ENCODE peak calls at places on chromosomes 6 and 20, in ten cellular contexts. R, I, B, Y, S, A, O, U, E and L are unnamed samples.

GRCh38 chr20:22288957-22289356 is 295.4 kb downstream of the FOXA2 start:
- DNase-seq in R (no peak), I (no peak), B (no peak), Y (no peak), S (no peak), A (no peak), O (no peak), U (no peak), E (no peak), L (no peak)

GRCh38 chr20:59010995-59011873 is 4.2 kb upstream of the CTSZ start:
- DNase-seq in R (no peak), I (no peak), B (peak), Y (no peak), S (no peak), A (no peak), O (peak), U (peak), E (peak), L (peak)

GRCh38 chr6:127641905-127642304 is 64.9 kb downstream of the C6orf58 start:
- DNase-seq in R (no peak), I (no peak), B (no peak), Y (no peak), S (no peak), A (no peak), O (peak), U (no peak), E (peak), L (peak)

GRCh38 chr20:7773511-7773910 is 166.7 kb downstream of the HAO1 start:
- DNase-seq in R (no peak), I (no peak), B (no peak), Y (no peak), S (no peak), A (no peak), O (no peak), U (no peak), E (no peak), L (no peak)

GRCh38 chr6:93592417-93592816 is 173.1 kb upstream of the EPHA7 start:
- DNase-seq in R (no peak), I (no peak), B (no peak), Y (no peak), S (no peak), A (no peak), O (no peak), U (no peak), E (no peak), L (no peak)

GRCh38 chr6:164344801-164345291 is 930.3 kb downstream of the QKI start:
- DNase-seq in R (peak), I (no peak), B (no peak), Y (no peak), S (no peak), A (no peak), O (no peak), U (no peak), E (peak), L (no peak)

GRCh38 chr6:169250660-169251059 is 3.0 kb downstream of the THBS2 start:
- DNase-seq in R (no peak), I (no peak), B (peak), Y (no peak), S (no peak), A (no peak), O (peak), U (no peak), E (peak), L (peak)

GRCh38 chr6:138986578-138986977 is 1.5 kb downstream of the REPS1 start:
- DNase-seq in R (no peak), I (no peak), B (no peak), Y (no peak), S (no peak), A (no peak), O (peak), U (no peak), E (no peak), L (peak)

GRCh38 chr6:118968416-118968815 is 33.5 kb upstream of the MCM9 start:
- DNase-seq in R (no peak), I (no peak), B (no peak), Y (peak), S (no peak), A (no peak), O (peak), U (no peak), E (peak), L (peak)

GRCh38 chr6:84766796-84767590 is 2.6 kb upstream of the TBX18 start:
- DNase-seq in R (no peak), I (no peak), B (no peak), Y (no peak), S (no peak), A (no peak), O (no peak), U (no peak), E (peak), L (no peak)

GRCh38 chr6:169520104-169520503 is 181.7 kb downstream of the WDR27 start:
- DNase-seq in R (no peak), I (no peak), B (no peak), Y (peak), S (no peak), A (no peak), O (peak), U (no peak), E (no peak), L (peak)

GRCh38 chr6:145977881-145978280 is 13.7 kb upstream of the SHPRH start:
- DNase-seq in R (no peak), I (no peak), B (no peak), Y (no peak), S (no peak), A (no peak), O (no peak), U (no peak), E (no peak), L (no peak)

GRCh38 chr6:167575201-167575696 is 250.4 kb downstream of the TTLL2 start:
- DNase-seq in R (peak), I (no peak), B (no peak), Y (no peak), S (peak), A (peak), O (no peak), U (peak), E (no peak), L (no peak)

GRCh38 chr20:18724788-18725476 is 88.7 kb upstream of the SCP2D1 start:
- DNase-seq in R (no peak), I (no peak), B (no peak), Y (no peak), S (no peak), A (no peak), O (no peak), U (no peak), E (peak), L (no peak)

GRCh38 chr6:157792671-157793070 is 30.4 kb upstream of the SNX9 start:
- DNase-seq in R (no peak), I (no peak), B (no peak), Y (no peak), S (no peak), A (no peak), O (no peak), U (no peak), E (no peak), L (no peak)

GRCh38 chr6:130223508-130223907 is 757 bp upstream of the SAMD3 start:
- DNase-seq in R (no peak), I (no peak), B (no peak), Y (no peak), S (no peak), A (peak), O (no peak), U (peak), E (peak), L (no peak)
- TF ChIP-seq CTCF in R (no peak), I (no peak), B (no peak), Y (no peak), S (no peak), A (no peak), O (no peak), U (no peak), E (peak), L (no peak)

GRCh38 chr20:44809380-44810060 is 826 bp downstream of the RIMS4 start:
- DNase-seq in R (no peak), I (no peak), B (no peak), Y (no peak), S (no peak), A (no peak), O (no peak), U (no peak), E (peak), L (no peak)

GRCh38 chr20:44810061-44810390 is 320 bp downstream of the RIMS4 start:
- DNase-seq in R (no peak), I (no peak), B (no peak), Y (no peak), S (no peak), A (no peak), O (no peak), U (no peak), E (peak), L (no peak)

GRCh38 chr20:44807684-44808056 is 2.7 kb downstream of the RIMS4 start:
- DNase-seq in R (no peak), I (no peak), B (no peak), Y (no peak), S (no peak), A (no peak), O (no peak), U (no peak), E (no peak), L (no peak)

GRCh38 chr20:44811150-44811685 is 872 bp upstream of the RIMS4 start:
- DNase-seq in R (no peak), I (no peak), B (no peak), Y (no peak), S (no peak), A (no peak), O (no peak), U (no peak), E (no peak), L (no peak)

DNA sequence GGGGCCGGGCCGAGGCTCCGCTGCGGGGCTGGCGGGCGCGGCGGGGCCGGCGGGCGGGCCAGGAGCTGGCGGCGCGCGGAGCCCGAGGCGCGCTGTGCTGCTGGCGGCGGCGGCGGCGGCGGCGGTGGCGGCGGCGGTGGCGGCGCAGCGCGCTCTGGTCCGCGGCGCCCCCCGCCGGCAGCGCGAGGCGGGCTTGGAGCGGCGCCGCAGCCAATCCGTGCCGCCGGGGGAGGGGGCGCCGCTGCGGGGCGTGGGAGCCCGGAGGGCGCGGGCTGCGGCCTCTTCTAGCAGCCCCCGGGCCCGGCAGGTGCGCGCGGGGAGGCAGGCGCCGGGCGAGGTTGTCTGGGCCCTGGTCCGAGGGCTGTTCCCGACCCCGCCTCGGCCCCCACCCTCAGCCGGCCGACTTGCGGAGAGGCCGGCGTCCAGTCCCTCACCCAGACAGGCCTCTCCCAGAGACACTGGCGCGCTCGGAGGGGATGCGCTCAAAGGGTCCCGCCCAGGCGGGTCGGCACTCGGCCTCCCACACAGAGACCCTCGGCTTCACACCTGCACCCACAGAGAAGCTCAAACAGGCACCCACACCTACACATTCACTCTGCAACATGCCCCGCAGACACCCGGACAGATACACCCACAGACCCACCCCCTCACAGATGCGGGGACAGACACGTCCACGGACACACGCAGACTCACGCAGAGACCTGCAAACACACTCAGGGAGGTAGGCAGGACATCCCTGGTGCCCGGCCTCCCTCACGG is at the start of gene RIMS4:
- DNase-seq in R (no peak), I (no peak), B (no peak), Y (no peak), S (no peak), A (no peak), O (no peak), U (no peak), E (peak), L (no peak)
- H3K4me3 ChIP-seq in R (no peak), I (peak), B (peak), Y (peak), S (no peak), A (no peak), O (no peak), U (no peak), E (peak), L (no peak)

DNA sequence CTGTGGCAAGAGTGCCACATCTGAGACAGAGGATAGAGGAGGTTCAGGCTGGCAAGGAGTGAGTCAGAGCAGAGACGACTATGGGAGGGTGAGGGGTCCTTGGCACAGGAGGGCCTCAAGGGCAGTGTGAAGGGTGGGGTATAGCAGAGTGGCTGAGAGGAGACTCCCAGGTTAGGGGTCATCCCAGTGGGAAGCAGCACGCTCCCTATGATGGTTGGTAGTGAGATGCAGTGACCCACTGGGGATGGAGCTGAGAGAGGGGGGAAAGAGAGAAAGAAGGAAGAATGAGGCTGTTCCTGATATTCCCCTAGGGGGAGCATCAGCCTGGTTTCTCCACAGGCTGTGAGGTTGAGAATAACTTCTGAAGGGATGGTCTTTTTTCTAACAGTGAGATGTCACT is 97.4 kb downstream of the INSM1 start:
- DNase-seq in R (no peak), I (no peak), B (no peak), Y (no peak), S (no peak), A (no peak), O (no peak), U (no peak), E (peak), L (no peak)
- TF ChIP-seq CTCF in R (peak), I (no peak), B (no peak), Y (peak), S (no peak), A (no peak), O (peak), U (no peak), E (peak), L (peak)

DNA sequence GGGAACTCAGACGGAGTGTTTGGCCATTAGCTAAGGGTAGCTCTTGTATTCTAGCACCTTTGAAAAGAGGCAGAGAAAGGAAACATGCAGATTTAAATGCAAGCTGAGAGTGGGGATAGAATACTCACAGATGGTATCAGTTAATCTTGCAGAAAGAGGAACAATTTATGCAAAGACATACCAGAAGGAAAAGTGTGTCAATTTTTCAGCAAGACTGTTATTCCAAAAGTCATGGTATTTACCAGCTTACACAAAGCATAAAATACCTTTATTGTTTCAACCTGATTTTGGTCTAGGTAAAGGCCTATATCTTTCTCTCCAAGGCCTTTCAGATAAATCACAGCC is 324 bp upstream of the SLC2A12 start:
- DNase-seq in R (no peak), I (no peak), B (no peak), Y (no peak), S (no peak), A (no peak), O (no peak), U (no peak), E (no peak), L (no peak)
- H3K4me3 ChIP-seq in R (peak), I (peak), B (peak), Y (peak), S (no peak), A (peak), O (peak), U (peak), E (peak), L (peak)

GRCh38 chr20:11231742-11232141 is 557.9 kb upstream of the JAG1 start:
- DNase-seq in R (no peak), I (no peak), B (no peak), Y (no peak), S (no peak), A (no peak), O (no peak), U (no peak), E (no peak), L (no peak)
- TF ChIP-seq CTCF in R (no peak), I (no peak), B (no peak), Y (peak), S (no peak), A (no peak), O (no peak), U (no peak), E (no peak), L (no peak)

GRCh38 chr6:15907914-15908518 is 220.9 kb upstream of the MYLIP start:
- DNase-seq in R (no peak), I (no peak), B (peak), Y (peak), S (no peak), A (no peak), O (no peak), U (no peak), E (peak), L (no peak)
- H3K4me3 ChIP-seq in R (no peak), I (no peak), B (no peak), Y (no peak), S (no peak), A (no peak), O (no peak), U (no peak), E (no peak), L (no peak)

DNA sequence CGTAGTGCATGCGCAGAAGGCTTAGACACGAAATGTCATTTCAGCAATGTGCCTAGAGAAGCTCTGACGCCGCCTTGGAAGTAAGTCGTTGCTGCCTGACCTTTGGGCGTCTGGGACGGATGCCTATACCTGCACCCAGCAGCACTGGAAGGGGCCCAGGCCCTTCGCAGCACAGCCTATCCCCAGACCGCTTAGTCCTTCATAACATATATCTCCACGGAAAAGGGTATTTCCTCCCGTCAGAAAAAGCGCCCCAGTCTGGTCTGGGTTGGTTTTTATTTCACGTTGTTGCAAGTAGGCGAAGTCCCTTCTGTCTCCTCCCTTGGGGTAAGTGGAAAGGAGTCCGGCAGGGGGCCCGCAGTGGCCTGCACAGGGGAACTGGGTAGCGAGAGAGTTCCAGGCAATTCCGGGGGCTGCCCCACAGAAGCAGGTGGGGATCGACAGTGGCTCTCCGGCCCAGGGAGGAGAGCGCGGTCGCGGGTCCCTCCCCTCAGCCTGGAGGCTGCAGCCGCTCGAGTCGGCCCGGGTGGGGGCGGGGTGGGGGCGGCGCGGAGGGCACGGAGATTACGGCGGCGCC is 558 bp upstream of the EYA4 start:
- DNase-seq in R (no peak), I (peak), B (no peak), Y (no peak), S (no peak), A (no peak), O (no peak), U (no peak), E (peak), L (no peak)
- TF ChIP-seq CTCF in R (no peak), I (no peak), B (no peak), Y (no peak), S (no peak), A (no peak), O (no peak), U (no peak), E (peak), L (no peak)

DNA sequence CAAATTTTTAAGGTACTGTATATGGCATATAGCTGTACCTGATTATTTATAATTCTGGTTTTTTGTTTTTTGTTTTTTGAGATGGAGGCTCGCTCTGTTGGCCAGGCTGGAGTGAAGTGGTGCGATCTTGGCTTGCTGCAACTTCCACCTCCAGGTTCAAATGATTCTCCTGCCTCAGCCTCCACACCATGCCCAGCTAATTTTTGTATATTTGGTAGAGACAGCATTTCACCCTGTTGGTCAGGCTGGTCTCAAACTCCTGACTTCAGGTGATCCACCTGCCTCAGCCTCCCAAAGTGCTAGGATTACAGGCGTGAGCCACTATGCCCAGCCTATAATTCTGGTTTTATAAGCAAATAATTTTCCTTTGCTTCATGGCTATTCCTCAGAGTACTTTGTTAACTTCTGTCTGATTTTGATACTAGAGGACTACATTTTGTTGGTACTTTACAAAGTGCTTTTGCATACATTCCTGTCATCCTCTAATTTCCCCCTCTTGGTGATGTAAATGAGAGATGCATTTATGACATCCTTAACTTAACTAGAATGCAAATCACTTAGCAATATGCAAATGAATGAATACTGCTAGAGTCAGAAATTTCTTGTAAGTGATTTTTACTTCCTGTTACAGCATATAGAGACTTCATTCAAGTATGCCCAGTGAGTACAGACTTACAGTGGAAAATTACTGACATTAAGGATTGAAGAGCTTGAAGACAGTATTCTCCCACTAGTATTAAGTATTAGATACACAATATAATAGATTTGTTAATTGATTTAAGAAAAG is 35.7 kb upstream of the ARID1B start:
- DNase-seq in R (no peak), I (no peak), B (no peak), Y (no peak), S (no peak), A (no peak), O (no peak), U (no peak), E (no peak), L (no peak)
- H3K4me3 ChIP-seq in R (no peak), I (no peak), B (no peak), Y (no peak), S (no peak), A (no peak), O (no peak), U (no peak), E (no peak), L (no peak)

GRCh38 chr6:87972279-87972678 is 75.4 kb upstream of the SPACA1 start:
- DNase-seq in R (no peak), I (no peak), B (no peak), Y (no peak), S (no peak), A (no peak), O (no peak), U (no peak), E (no peak), L (no peak)
- TF ChIP-seq CTCF in R (no peak), I (no peak), B (no peak), Y (no peak), S (no peak), A (no peak), O (no peak), U (no peak), E (no peak), L (no peak)

GRCh38 chr6:33430991-33431879 is 11.4 kb downstream of the SYNGAP1 start:
- DNase-seq in R (peak), I (peak), B (peak), Y (no peak), S (peak), A (no peak), O (peak), U (peak), E (peak), L (peak)
- H3K4me3 ChIP-seq in R (no peak), I (peak), B (peak), Y (no peak), S (no peak), A (no peak), O (no peak), U (peak), E (peak), L (no peak)